ENCODE peak calls at places on chromosomes 6 and 20, in six cellular contexts. F is uterus; L is ovary; D is pancreas; M is CD8-positive, alpha-beta memory T cell; K is neural progenitor cell. U is an unnamed sample.

GRCh38 chr20:63453029-63453523 is 19.4 kb downstream of the KCNQ2 start:
- DNase-seq in F (no peak), L (no peak), D (no peak), M (no peak), K (no peak), U (no peak)

GRCh38 chr20:63686492-63687321 is 9.7 kb upstream of the TNFRSF6B start:
- DNase-seq in F (peak), L (peak), D (no peak), M (no peak), K (peak), U (peak)

GRCh38 chr6:40425192-40425919 is 161.8 kb downstream of the LRFN2 start:
- DNase-seq in F (no peak), L (no peak), D (peak), M (no peak), K (no peak), U (no peak)

GRCh38 chr6:137709424-137710281 is 157.4 kb upstream of the TNFAIP3 start:
- DNase-seq in F (no peak), L (no peak), D (no peak), M (no peak), K (no peak), U (no peak)

GRCh38 chr6:138287144-138287955 is 69.1 kb upstream of the PBOV1 start:
- DNase-seq in F (no peak), L (no peak), D (peak), M (peak), K (peak), U (peak)

GRCh38 chr6:37059344-37060194 is 54.1 kb downstream of the FGD2 start:
- DNase-seq in F (peak), L (peak), D (no peak), M (no peak), K (peak), U (peak)

GRCh38 chr6:167034056-167034455 is 34.9 kb downstream of the CEP43 start:
- DNase-seq in F (no peak), L (no peak), D (no peak), M (no peak), K (no peak), U (no peak)

GRCh38 chr6:158642097-158642601 is 2.4 kb downstream of the DYNLT1 start:
- DNase-seq in F (no peak), L (peak), D (no peak), M (no peak), K (no peak), U (peak)

GRCh38 chr6:37502703-37503485 is 3.2 kb upstream of the CCDC167 start:
- DNase-seq in F (no peak), L (no peak), D (no peak), M (peak), K (no peak), U (no peak)

GRCh38 chr20:43778375-43778774 is 51.6 kb upstream of the GTSF1L start:
- DNase-seq in F (no peak), L (no peak), D (no peak), M (no peak), K (no peak), U (no peak)

GRCh38 chr6:16450821-16451220 is 212.4 kb downstream of the GMPR start:
- DNase-seq in F (no peak), L (no peak), D (no peak), M (no peak), K (no peak), U (no peak)

GRCh38 chr20:44573501-44573869 is 8.9 kb upstream of the PKIG start:
- DNase-seq in F (no peak), L (no peak), D (no peak), M (no peak), K (no peak), U (no peak)

GRCh38 chr6:4319992-4320683 is 184.8 kb upstream of the ECI2 start:
- DNase-seq in F (peak), L (no peak), D (no peak), M (no peak), K (no peak), U (peak)

GRCh38 chr6:117463762-117464665 is 18.5 kb upstream of the DCBLD1 start:
- DNase-seq in F (no peak), L (no peak), D (no peak), M (no peak), K (no peak), U (no peak)

GRCh38 chr6:25637946-25638345 is 14.1 kb upstream of the SCGN start:
- DNase-seq in F (no peak), L (no peak), D (peak), M (no peak), K (peak), U (peak)

GRCh38 chr20:58822175-58822574 is 28.5 kb downstream of the GNAS-AS1 start:
- DNase-seq in F (no peak), L (no peak), D (no peak), M (no peak), K (no peak), U (no peak)

GRCh38 chr6:120373185-120373584 is 961.1 kb downstream of the TBC1D32 start:
- DNase-seq in F (no peak), L (no peak), D (no peak), M (no peak), K (no peak), U (no peak)

GRCh38 chr6:114327074-114327473 is 15.7 kb downstream of the HS3ST5 start:
- DNase-seq in F (no peak), L (no peak), D (no peak), M (no peak), K (no peak), U (no peak)

GRCh38 chr6:168671028-168671862 is 230.3 kb downstream of the SMOC2 start:
- DNase-seq in F (peak), L (no peak), D (no peak), M (no peak), K (no peak), U (no peak)

GRCh38 chr20:41213150-41213820 is 75.9 kb downstream of the PLCG1 start:
- DNase-seq in F (no peak), L (no peak), D (no peak), M (no peak), K (no peak), U (peak)

GRCh38 chr20:1827974-1828785 is 67.0 kb upstream of the SIRPA start:
- DNase-seq in F (no peak), L (no peak), D (peak), M (no peak), K (peak), U (peak)

GRCh38 chr6:28258877-28259777 is at the start of gene NKAPL:
- DNase-seq in F (peak), L (peak), D (peak), M (peak), K (no peak), U (peak)

GRCh38 chr6:87293526-87293925 is 28.9 kb upstream of the SMIM8 start:
- DNase-seq in F (no peak), L (no peak), D (no peak), M (no peak), K (no peak), U (no peak)

GRCh38 chr6:164741938-164742451 is 567.4 kb downstream of the C6orf118 start:
- DNase-seq in F (no peak), L (no peak), D (no peak), M (no peak), K (no peak), U (no peak)

GRCh38 chr6:20404641-20405032 is 3.0 kb downstream of the E2F3 start:
- DNase-seq in F (peak), L (no peak), D (no peak), M (peak), K (peak), U (peak)

DNA sequence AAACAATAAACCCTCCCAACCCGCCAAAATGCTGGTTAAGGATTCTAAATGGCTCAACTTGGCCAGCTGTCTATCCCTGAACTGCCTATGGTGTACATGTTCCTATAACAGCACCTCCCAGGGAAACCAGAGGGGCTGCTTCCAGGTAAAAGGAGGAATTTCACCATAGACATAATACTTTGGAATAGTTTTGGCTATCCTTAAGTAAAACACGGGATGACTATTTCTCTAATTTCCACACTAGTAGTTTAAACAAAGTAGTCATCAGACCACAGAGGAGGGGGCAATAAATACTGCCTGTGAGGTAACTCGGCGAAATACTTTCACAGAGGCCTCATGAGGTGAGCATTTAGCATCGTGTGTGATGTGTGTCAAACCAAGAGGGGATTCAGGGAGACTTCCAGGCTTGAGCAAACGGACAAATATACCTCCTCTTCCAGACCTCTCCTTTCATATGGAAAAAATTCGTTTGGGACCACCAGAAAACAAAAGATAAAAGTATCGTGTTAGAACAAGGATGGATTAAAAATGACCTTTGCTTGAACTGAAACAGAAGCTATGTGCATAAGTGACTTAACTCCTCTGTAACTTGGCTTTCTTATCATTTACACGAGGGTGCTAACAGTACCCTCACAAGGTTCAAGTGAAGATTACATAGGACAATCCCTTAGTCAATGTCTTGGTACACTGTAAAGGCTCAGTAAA is 1.0 kb upstream of the XRN2 start:
- DNase-seq in F (no peak), L (no peak), D (no peak), M (no peak), K (no peak), U (no peak)
- H3K4me3 ChIP-seq in F (peak), L (peak), D (no peak), M (peak), K (peak), U (peak)

DNA sequence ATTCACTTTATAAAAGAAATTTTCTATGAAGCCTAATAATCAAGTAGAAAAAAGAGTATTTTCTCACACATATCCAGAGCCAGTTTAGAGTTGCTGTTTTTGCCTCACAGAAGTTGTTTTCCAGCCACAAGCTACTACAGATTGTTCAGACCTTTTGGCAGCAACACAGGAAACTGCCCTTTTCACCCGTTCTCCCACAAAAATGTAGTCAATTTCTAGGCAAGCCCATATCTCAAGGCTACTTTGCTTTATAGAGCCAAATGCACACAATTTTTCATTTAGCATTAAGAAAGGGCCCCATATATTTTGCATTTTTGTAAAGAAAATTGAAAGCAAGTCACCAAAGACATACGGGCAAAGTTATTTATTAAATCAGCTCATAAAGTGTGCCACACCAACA is 49.5 kb downstream of the EPB41L2 start:
- DNase-seq in F (no peak), L (peak), D (no peak), M (no peak), K (no peak), U (no peak)
- H3K4me3 ChIP-seq in F (peak), L (no peak), D (no peak), M (no peak), K (no peak), U (no peak)

GRCh38 chr20:18056174-18057105 is 1.3 kb downstream of the OVOL2 start:
- DNase-seq in F (no peak), L (no peak), D (peak), M (no peak), K (peak), U (peak)
- H3K4me3 ChIP-seq in F (peak), L (peak), D (peak), M (no peak), K (peak), U (peak)

GRCh38 chr6:6584310-6585002 is 4.1 kb upstream of the LY86 start:
- DNase-seq in F (no peak), L (no peak), D (no peak), M (no peak), K (no peak), U (no peak)
- H3K4me3 ChIP-seq in F (no peak), L (no peak), D (no peak), M (no peak), K (no peak), U (no peak)

GRCh38 chr6:2790588-2790987 is 25.4 kb downstream of the WRNIP1 start:
- DNase-seq in F (no peak), L (no peak), D (peak), M (no peak), K (no peak), U (no peak)
- H3K4me3 ChIP-seq in F (peak), L (no peak), D (no peak), M (no peak), K (no peak), U (no peak)

GRCh38 chr6:6927437-6928361 is 180.1 kb upstream of the RREB1 start:
- DNase-seq in F (no peak), L (peak), D (no peak), M (no peak), K (peak), U (no peak)
- H3K4me3 ChIP-seq in F (no peak), L (no peak), D (no peak), M (no peak), K (no peak), U (no peak)

U was measured in small intestine.